ENCODE peak calls at places on chromosomes 1 and 21, in six cellular contexts. H, P, F, M, S and R are unnamed samples.

GRCh38 chr1:89922911-89923310 is 72.0 kb upstream of the ZNF326 start:
- DNase-seq in F (no peak), S (no peak), P (no peak), M (no peak), H (no peak), R (no peak)

GRCh38 chr1:22332795-22333499 is 118.7 kb upstream of the ZBTB40 start:
- DNase-seq in M (no peak), P (peak; percentile 33), F (no peak), H (peak; percentile 15), S (peak; percentile 2), R (no peak)

GRCh38 chr1:43564617-43565348 is 34.1 kb downstream of the PTPRF start:
- DNase-seq in M (no peak), S (no peak), P (no peak), H (no peak), F (no peak), R (no peak)

GRCh38 chr1:190602325-190602724 is 124.7 kb upstream of the BRINP3 start:
- DNase-seq in H (no peak), S (no peak), F (no peak), P (no peak), M (no peak), R (no peak)

GRCh38 chr1:158285756-158286241 is 3.9 kb upstream of the CD1C start:
- DNase-seq in M (no peak), P (no peak), H (no peak), F (no peak), S (peak; percentile 79), R (no peak)

GRCh38 chr1:56647106-56647505 is 2.0 kb downstream of the PRKAA2 start:
- DNase-seq in F (no peak), M (no peak), P (no peak), S (no peak), H (no peak), R (no peak)

GRCh38 chr1:231383159-231383855 is 38.8 kb downstream of the EGLN1 start:
- DNase-seq in F (no peak), M (no peak), H (no peak), S (no peak), P (no peak), R (no peak)

GRCh38 chr1:51962486-51963356 is 27.8 kb downstream of the RAB3B start:
- DNase-seq in S (peak; percentile 20), H (no peak), P (no peak), M (no peak), F (no peak), R (no peak)

GRCh38 chr21:40846566-40847411 is at the start of gene DSCAM:
- DNase-seq in S (no peak), F (no peak), H (no peak), M (no peak), P (no peak), R (peak; percentile 60)

GRCh38 chr1:62401034-62401433 is 35.8 kb upstream of the USP1 start:
- DNase-seq in M (no peak), P (no peak), F (no peak), S (no peak), H (no peak), R (no peak)

GRCh38 chr21:41235214-41235613 is 67.3 kb downstream of the BACE2 start:
- DNase-seq in H (no peak), S (no peak), F (no peak), M (no peak), P (no peak), R (no peak)

GRCh38 chr1:150708595-150708994 is 11.6 kb upstream of the GOLPH3L start:
- DNase-seq in F (no peak), H (no peak), P (no peak), S (peak; percentile 23), M (no peak), R (no peak)

GRCh38 chr1:10655002-10655401 is 141.4 kb downstream of the CASZ1 start:
- DNase-seq in H (no peak), S (no peak), P (no peak), F (no peak), M (no peak), R (no peak)

GRCh38 chr1:4573521-4573920 is 80.9 kb upstream of the AJAP1 start:
- DNase-seq in F (no peak), M (no peak), P (no peak), S (no peak), H (no peak), R (no peak)

GRCh38 chr1:234409328-234409727 is 36.1 kb downstream of the COA6 start:
- DNase-seq in M (no peak), F (no peak), S (no peak), H (no peak), P (no peak), R (no peak)

GRCh38 chr1:116518400-116518799 is 52.4 kb downstream of the CD58 start:
- DNase-seq in S (no peak), F (no peak), H (no peak), M (no peak), P (no peak), R (no peak)

GRCh38 chr1:116525440-116525839 is 45.4 kb downstream of the CD58 start:
- DNase-seq in S (no peak), H (no peak), M (no peak), P (no peak), F (no peak), R (no peak)

GRCh38 chr1:116515702-116516101 is 55.1 kb downstream of the CD58 start:
- DNase-seq in F (no peak), P (no peak), S (no peak), H (no peak), M (no peak), R (no peak)

GRCh38 chr1:116516631-116517030 is 54.2 kb downstream of the CD58 start:
- DNase-seq in H (no peak), S (no peak), M (no peak), P (no peak), F (no peak), R (no peak)

GRCh38 chr1:116521186-116521585 is 49.6 kb downstream of the CD58 start:
- DNase-seq in P (no peak), S (no peak), H (no peak), F (no peak), M (no peak), R (no peak)
- TF ChIP-seq ATF3 in P (no peak), S (no peak), H (no peak), F (no peak), M (no peak), R (no peak)

DNA sequence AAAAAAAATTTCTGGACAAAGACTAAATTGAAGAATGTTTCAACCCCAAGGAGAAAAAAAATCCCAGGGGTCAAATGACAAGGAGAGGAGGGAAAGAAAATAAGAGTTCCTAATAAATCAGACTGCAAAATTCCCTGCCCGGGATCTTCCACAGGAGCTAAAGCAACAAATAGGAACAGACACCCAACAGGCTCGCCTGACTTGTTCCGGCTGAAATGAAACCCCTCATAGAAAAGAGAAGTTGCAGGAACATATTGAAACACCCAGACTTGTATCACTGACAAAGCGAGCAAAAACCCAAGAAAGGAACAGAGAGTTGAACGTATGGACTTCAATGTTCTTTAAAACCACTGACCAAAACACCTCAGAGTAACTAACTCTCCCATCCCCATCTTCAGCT is 123.0 kb downstream of the TIAM1 start:
- DNase-seq in P (no peak), H (no peak), F (no peak), M (no peak), S (no peak), R (no peak)
- TF ChIP-seq ATF3 in P (no peak), H (no peak), F (no peak), M (no peak), S (no peak), R (no peak)

GRCh38 chr1:15211424-15211823 is 35.6 kb upstream of the FHAD1 start:
- DNase-seq in P (no peak), F (no peak), S (no peak), M (no peak), H (no peak), R (no peak)
- TF ChIP-seq ATF3 in P (no peak), F (no peak), S (no peak), M (no peak), H (no peak), R (no peak)

DNA sequence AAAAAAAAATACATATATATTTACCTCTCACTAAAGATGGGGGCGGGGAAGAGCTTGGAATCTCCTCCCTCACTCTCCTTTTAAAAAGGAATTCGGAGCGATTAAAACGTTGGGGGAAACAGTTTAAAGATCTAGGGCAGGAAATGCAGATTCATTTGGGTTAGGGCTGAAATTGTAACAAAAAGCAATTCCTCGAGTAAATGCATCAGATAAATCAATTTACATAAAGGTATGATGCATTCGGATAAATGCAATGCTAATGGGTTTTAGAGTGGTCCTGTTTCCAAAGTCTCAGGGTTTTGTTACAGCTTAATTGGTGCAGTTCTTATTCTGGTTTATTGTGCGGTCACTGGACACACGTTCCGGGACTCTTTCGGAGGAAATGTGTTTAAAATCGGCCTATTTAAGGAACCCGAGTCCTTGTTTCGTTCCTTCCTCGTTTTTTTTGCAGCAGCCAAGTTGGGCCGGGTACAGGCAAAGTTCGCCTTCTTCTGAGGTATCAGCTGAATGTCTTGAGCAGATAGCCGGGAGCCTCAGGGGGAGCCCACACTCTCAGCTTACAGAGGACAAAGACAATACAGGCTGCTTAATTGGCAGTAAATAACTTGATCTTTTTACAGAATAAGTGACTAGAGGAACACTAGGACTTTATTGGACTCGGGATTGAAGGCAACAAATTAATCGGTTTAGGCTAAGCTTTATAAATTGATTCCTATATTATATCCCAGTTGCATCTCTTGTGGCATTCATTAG is 1.7 kb downstream of the LMO4 start:
- DNase-seq in S (no peak), P (peak; percentile 43), H (no peak), F (no peak), M (no peak), R (peak; percentile 32)
- TF ChIP-seq ATF3 in S (no peak), P (no peak), H (no peak), F (no peak), M (no peak), R (no peak)

GRCh38 chr1:116537439-116537838 is 33.4 kb downstream of the CD58 start:
- DNase-seq in S (no peak), P (no peak), M (no peak), H (peak; percentile 15), F (no peak), R (no peak)

GRCh38 chr1:116540088-116540487 is 30.7 kb downstream of the CD58 start:
- DNase-seq in H (no peak), P (no peak), M (no peak), S (no peak), F (no peak), R (no peak)

GRCh38 chr1:116534014-116534739 is 36.6 kb downstream of the CD58 start:
- DNase-seq in S (no peak), F (no peak), P (no peak), H (no peak), M (no peak), R (no peak)

GRCh38 chr1:116537898-116538297 is 32.9 kb downstream of the CD58 start:
- DNase-seq in M (no peak), S (no peak), P (no peak), H (no peak), F (no peak), R (no peak)

GRCh38 chr1:116538527-116538926 is 32.3 kb downstream of the CD58 start:
- DNase-seq in H (peak; percentile 15), P (no peak), S (no peak), M (no peak), F (peak; percentile 71), R (no peak)
- TF ChIP-seq ATF3 in H (peak; percentile 34), P (peak; percentile 87), S (no peak), M (no peak), F (peak; percentile 87), R (no peak)